ENCODE peak calls at places on chromosomes 3 and 15, in four cellular contexts. A is OCI-LY7, J is Caco-2, X is neural progenitor cell. S is an unnamed sample.
A peak's percentile ranks its signal among the peaks of the same experiment; 100 is the strongest.

GRCh38 chr3:114569186-114569585 is 275.4 kb downstream of the TIGIT start:
- DNase-seq in X (no peak), A (no peak), J (no peak), S (no peak)

GRCh38 chr3:128167973-128168674 is 14.8 kb downstream of the EEFSEC start:
- DNase-seq in X (peak; percentile 42), J (peak; percentile 80), A (no peak), S (no peak)

GRCh38 chr3:61561374-61562041 is at the start of gene PTPRG:
- DNase-seq in J (peak; percentile 87), X (peak; percentile 96), A (peak; percentile 63), S (peak; percentile 67)

GRCh38 chr15:78620839-78621421 is at the start of gene CHRNA3:
- DNase-seq in J (no peak), A (no peak), X (no peak), S (no peak)

GRCh38 chr3:192336286-192336685 is 391.1 kb downstream of the FGF12 start:
- DNase-seq in X (no peak), A (peak; percentile 10), J (no peak), S (no peak)

GRCh38 chr15:101469520-101470288 is 19.8 kb downstream of the PCSK6 start:
- DNase-seq in A (no peak), X (no peak), J (no peak), S (no peak)

GRCh38 chr15:84725001-84725491 is 9.1 kb upstream of the SEC11A start:
- DNase-seq in X (no peak), A (peak; percentile 80), J (no peak), S (no peak)

GRCh38 chr15:31752905-31753304 is 277.4 kb upstream of the CHRNA7 start:
- DNase-seq in J (no peak), X (no peak), A (no peak), S (no peak)

GRCh38 chr3:9777695-9778023 is 7.9 kb upstream of the CAMK1 start:
- DNase-seq in J (no peak), X (no peak), A (no peak), S (no peak)

GRCh38 chr3:142436936-142437585 is 10.8 kb downstream of the XRN1 start:
- DNase-seq in J (no peak), X (no peak), A (no peak), S (no peak)

GRCh38 chr15:40825661-40826088 is 2.8 kb downstream of the PPP1R14D start:
- DNase-seq in X (no peak), J (peak; percentile 84), A (no peak), S (no peak)

DNA sequence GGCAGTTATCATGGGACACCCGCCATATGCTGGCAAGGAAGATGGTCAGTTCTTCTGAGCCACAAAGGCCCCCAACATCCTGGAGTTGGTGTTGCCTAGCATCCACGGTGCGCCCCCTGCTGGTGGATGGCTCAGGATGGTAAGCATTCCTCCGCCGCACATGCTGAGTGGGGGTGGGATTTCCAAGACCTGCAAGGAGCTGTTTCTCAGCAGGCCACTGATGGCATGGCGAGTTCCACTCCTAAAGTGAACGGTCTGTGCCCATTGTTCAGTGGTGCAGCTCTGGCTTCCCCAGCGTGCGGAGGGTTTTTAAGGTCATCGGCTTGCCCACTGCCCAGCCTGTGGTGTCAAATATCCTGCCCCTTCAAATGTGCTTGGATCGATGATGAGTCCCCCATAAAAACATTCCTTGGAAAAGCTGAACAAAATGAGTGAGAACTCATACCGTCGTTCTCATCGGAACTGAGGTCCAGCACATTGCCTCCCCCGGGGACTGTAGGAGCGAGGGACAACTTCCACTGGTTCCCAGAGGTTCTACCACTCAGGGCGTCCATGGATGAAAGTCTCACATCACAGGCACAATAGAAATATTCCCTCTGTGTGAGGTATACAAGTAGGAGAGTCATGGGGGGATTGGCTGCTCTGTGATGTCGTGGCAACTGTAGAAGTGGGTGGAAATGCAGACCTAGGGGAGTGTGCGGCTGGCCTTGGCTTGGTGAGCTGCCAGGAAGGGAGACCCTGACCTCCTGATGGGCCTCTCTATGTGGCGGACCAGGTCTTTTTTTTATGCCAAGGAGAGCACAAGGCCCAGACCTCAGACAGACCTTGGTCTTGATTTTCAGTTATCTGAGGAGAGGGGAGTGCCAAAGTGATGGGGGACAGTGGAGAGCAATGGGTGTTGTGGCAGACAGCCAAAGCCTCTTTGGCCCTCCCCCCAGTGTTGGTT is 102.0 kb downstream of the SNRPN start:
- DNase-seq in A (no peak), X (no peak), J (peak; percentile 14), S (no peak)
- H3K9me3 ChIP-seq in A (no peaks in the 10 kb centered on the region), X (peaks cover 35% of the 10 kb centered on the region), J (peaks cover 93% of the 10 kb centered on the region), S (peaks cover 100% of the 10 kb centered on the region)

DNA sequence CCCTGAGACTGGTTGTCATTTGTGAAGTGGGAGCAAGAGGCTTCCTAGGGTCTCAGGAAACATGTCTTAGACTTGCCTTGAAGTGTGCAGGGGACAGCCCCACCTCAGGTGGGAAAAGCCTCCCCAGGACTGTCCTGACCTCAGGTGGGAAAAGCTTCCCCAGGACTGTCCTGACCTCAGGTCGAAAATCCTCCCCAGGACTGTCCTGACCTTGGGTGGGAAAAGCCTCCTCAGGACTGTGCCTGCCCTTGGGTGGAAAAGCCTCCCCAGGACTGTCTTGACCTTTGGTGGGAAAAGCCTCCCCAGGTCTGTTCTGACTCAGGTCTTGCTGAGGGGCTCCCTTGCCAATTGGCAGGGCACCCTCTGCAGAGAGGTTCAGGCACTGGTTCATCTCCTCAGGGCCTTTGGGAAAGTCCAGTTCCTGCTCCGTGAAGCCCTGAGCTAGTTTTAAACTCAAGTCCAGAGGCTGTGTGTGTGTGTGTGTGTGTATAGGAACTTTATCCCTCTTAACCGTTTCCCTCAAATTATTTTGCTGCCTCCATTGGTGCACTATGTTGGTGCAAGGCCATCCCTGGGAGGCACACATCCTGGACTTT is 64.7 kb downstream of the WNT7A start:
- DNase-seq in J (no peak), X (no peak), A (no peak), S (no peak)
- H3K9me3 ChIP-seq in J (peaks cover 22% of the 10 kb centered on the region), X (peaks cover 12% of the 10 kb centered on the region), A (no peaks in the 10 kb centered on the region), S (peaks cover 29% of the 10 kb centered on the region)

DNA sequence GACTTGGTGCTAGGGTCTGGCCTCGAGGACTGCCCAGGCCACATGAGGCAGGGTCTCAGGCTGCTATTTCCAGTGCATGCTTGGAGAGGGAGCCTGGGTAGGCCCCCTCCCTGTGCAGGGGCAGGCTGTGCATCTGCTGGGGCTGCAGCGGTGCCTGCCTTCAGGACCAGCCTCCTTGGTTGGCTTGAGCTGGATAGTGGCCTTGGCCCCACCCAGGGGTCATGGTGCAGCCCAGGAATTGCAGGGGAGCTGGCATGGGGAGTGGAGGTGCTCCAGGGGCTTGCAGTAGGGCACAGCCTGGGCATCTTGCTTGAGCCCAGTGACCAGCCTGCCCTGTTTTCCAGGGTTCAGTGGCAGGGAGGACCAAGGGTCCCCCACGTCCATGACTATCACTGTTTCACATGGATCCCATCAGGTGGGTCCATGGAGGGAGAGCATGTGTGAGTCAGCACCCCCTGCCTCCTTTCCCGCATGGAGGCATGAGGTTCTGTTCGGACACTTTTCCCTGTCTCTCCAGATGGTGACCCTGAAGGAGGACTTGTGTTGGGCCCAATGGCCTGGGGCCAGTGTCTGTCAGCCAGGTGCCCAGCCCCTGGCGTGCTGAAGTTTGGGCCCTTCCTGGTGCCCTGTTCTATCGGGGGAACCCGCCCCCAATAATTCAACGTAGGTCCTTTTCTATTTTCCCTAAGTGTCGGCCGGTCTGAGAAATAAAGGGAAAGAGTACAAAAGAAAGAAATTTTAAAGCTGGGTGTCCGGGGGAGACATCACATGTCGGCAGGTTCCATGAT is 218.6 kb downstream of the SNRPN start:
- DNase-seq in X (no peak), A (no peak), J (no peak), S (no peak)
- H3K9me3 ChIP-seq in X (no peaks in the 10 kb centered on the region), A (no peaks in the 10 kb centered on the region), J (peaks cover 63% of the 10 kb centered on the region), S (peaks cover 16% of the 10 kb centered on the region)

DNA sequence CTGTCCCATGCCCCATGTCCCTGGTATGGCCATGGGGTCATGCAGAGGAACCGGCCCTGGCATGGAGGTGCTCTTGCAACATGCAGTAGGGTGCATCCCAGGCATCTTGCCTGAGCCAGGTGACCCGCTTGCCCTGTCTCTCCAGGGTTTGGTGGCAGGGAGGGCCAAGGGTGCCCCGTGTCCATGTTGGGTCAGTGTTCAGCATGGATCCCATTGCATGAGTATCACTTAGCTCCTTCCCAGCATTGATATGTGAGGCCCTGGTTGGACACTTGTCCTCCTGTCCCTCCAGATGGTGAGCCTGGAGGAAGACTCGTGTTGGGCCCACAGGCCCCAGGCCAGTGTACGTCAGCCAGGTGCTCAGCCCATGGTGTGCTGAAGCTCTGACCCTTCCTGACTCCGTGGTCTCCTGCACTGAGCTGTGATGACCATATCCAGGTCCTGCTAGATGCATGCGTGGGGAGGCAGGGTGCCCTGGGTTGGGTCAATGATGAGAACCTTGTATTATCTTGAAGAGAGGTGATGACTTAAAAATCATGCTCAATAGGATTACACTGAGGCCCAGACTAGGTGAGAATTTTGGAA is 205.0 kb downstream of the UBE3A start:
- DNase-seq in A (no peak), J (no peak), X (no peak), S (no peak)
- H3K9me3 ChIP-seq in A (no peaks in the 10 kb centered on the region), J (peaks cover 26% of the 10 kb centered on the region), X (no peaks in the 10 kb centered on the region), S (no peaks in the 10 kb centered on the region)

GRCh38 chr15:26838742-26839460 is 28.0 kb upstream of the GABRA5 start:
- DNase-seq in X (peak; percentile 29), A (peak; percentile 15), J (no peak), S (no peak)
- H3K9me3 ChIP-seq in X (peaks cover 3% of the 10 kb centered on the region), A (no peaks in the 10 kb centered on the region), J (peaks cover 8% of the 10 kb centered on the region), S (no peaks in the 10 kb centered on the region)

GRCh38 chr15:20361091-20361490 is 180.5 kb downstream of the GOLGA6L6 start:
- DNase-seq in X (no peak), J (no peak), A (no peak), S (no peak)
- H3K9me3 ChIP-seq in X (peaks cover 79% of the 10 kb centered on the region), J (peaks cover 3% of the 10 kb centered on the region), A (peaks cover 7% of the 10 kb centered on the region), S (no peaks in the 10 kb centered on the region)

S was measured in thoracic aorta.